ENCODE peak calls at places on chromosomes 2 and 18, in four cellular contexts. One of them, this sample, is unnamed.

GRCh38 chr2:190458352-190459107 is 50.4 kb downstream of the MFSD6 start:
- DNase-seq in astrocyte: no peak
- DNase-seq in bronchial epithelial cell: no peak
- DNase-seq in fibroblast of pulmonary artery: no peak
- DNase-seq in this sample: no peak

GRCh38 chr2:11681722-11682589 is 12.0 kb upstream of the NTSR2 start:
- DNase-seq in astrocyte: no peak
- DNase-seq in bronchial epithelial cell: peak
- DNase-seq in fibroblast of pulmonary artery: no peak
- DNase-seq in this sample: no peak

GRCh38 chr18:5721924-5722323 is 173.4 kb downstream of the TMEM200C start:
- DNase-seq in astrocyte: no peak
- DNase-seq in bronchial epithelial cell: no peak
- DNase-seq in fibroblast of pulmonary artery: no peak
- DNase-seq in this sample: no peak

GRCh38 chr2:192194065-192194865 is 468 bp downstream of the TMEFF2 start:
- DNase-seq in astrocyte: peak
- DNase-seq in bronchial epithelial cell: no peak
- DNase-seq in fibroblast of pulmonary artery: no peak
- DNase-seq in this sample: no peak

GRCh38 chr2:88638743-88639142 is 11.5 kb upstream of the EIF2AK3 start:
- DNase-seq in astrocyte: peak
- DNase-seq in bronchial epithelial cell: peak
- DNase-seq in fibroblast of pulmonary artery: no peak
- DNase-seq in this sample: no peak

GRCh38 chr2:177329035-177329434 is 63.5 kb upstream of the AGPS start:
- DNase-seq in astrocyte: no peak
- DNase-seq in bronchial epithelial cell: no peak
- DNase-seq in fibroblast of pulmonary artery: no peak
- DNase-seq in this sample: no peak

GRCh38 chr18:2395427-2396161 is 175.7 kb downstream of the METTL4 start:
- DNase-seq in astrocyte: no peak
- DNase-seq in bronchial epithelial cell: no peak
- DNase-seq in fibroblast of pulmonary artery: no peak
- DNase-seq in this sample: no peak

GRCh38 chr2:165793161-165793778 is 777 bp downstream of the GALNT3 start:
- DNase-seq in astrocyte: peak
- DNase-seq in bronchial epithelial cell: peak
- DNase-seq in fibroblast of pulmonary artery: no peak
- DNase-seq in this sample: no peak

GRCh38 chr2:59312967-59313943 is 1072.1 kb upstream of the FANCL start:
- DNase-seq in astrocyte: no peak
- DNase-seq in bronchial epithelial cell: no peak
- DNase-seq in fibroblast of pulmonary artery: no peak
- DNase-seq in this sample: no peak

GRCh38 chr2:218075975-218076811 is 7.1 kb downstream of the RUFY4 start:
- DNase-seq in astrocyte: no peak
- DNase-seq in bronchial epithelial cell: no peak
- DNase-seq in fibroblast of pulmonary artery: no peak
- DNase-seq in this sample: no peak

GRCh38 chr18:48997681-48997984 is 46.9 kb upstream of the SMAD7 start:
- DNase-seq in astrocyte: no peak
- DNase-seq in bronchial epithelial cell: no peak
- DNase-seq in fibroblast of pulmonary artery: no peak
- DNase-seq in this sample: no peak

GRCh38 chr18:80037869-80038630 is 3.8 kb downstream of the RBFA start:
- DNase-seq in astrocyte: no peak
- DNase-seq in bronchial epithelial cell: no peak
- DNase-seq in fibroblast of pulmonary artery: no peak
- DNase-seq in this sample: no peak

GRCh38 chr2:46131-46470 is 204 bp downstream of the FAM110C start:
- DNase-seq in astrocyte: no peak
- DNase-seq in bronchial epithelial cell: no peak
- DNase-seq in fibroblast of pulmonary artery: no peak
- DNase-seq in this sample: no peak

GRCh38 chr18:48265328-48265727 is 143.9 kb downstream of the ZBTB7C start:
- DNase-seq in astrocyte: no peak
- DNase-seq in bronchial epithelial cell: no peak
- DNase-seq in fibroblast of pulmonary artery: no peak
- DNase-seq in this sample: no peak

GRCh38 chr2:108169982-108170625 is 69.7 kb upstream of the SULT1C3 start:
- DNase-seq in astrocyte: peak
- DNase-seq in bronchial epithelial cell: peak
- DNase-seq in fibroblast of pulmonary artery: peak
- DNase-seq in this sample: no peak

GRCh38 chr2:98823196-98824166 is 92.5 kb upstream of the MGAT4A start:
- DNase-seq in astrocyte: no peak
- DNase-seq in bronchial epithelial cell: peak
- DNase-seq in fibroblast of pulmonary artery: no peak
- DNase-seq in this sample: no peak
- H3K4me3 ChIP-seq in astrocyte: no peak
- H3K4me3 ChIP-seq in bronchial epithelial cell: peak
- H3K4me3 ChIP-seq in fibroblast of pulmonary artery: no peak
- H3K4me3 ChIP-seq in this sample: no peak

DNA sequence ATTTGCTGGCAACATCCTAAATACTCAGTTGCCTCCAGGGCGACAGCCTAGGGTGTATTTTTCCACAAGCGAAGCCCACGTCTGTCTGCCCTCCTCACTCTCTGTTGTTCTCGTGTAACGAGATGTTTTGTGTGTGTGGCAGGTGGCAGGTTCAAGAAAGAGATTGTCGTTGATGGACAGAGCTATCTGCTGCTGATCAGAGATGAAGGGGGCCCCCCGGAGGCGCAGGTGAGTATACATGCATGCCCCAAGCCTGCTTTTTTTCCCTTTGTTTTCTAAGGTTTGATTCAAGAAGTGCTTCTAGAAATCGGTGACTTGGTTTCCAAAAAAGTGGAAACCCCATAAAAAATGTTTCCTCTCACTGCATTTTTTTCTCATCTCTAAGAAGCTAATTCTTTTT is 247.0 kb downstream of the AGAP1 start:
- DNase-seq in astrocyte: no peak
- DNase-seq in bronchial epithelial cell: no peak
- DNase-seq in fibroblast of pulmonary artery: no peak
- DNase-seq in this sample: no peak
- TF ChIP-seq CTCF in astrocyte: peak
- TF ChIP-seq CTCF in bronchial epithelial cell: peak
- TF ChIP-seq CTCF in fibroblast of pulmonary artery: peak
- TF ChIP-seq CTCF in this sample: peak

GRCh38 chr2:230821991-230822520 is 42.7 kb upstream of the ITM2C start:
- DNase-seq in astrocyte: no peak
- DNase-seq in bronchial epithelial cell: no peak
- DNase-seq in fibroblast of pulmonary artery: no peak
- DNase-seq in this sample: no peak

GRCh38 chr2:230825354-230825753 is 39.4 kb upstream of the ITM2C start:
- DNase-seq in astrocyte: no peak
- DNase-seq in bronchial epithelial cell: no peak
- DNase-seq in fibroblast of pulmonary artery: no peak
- DNase-seq in this sample: no peak

GRCh38 chr2:230823264-230823964 is 41.3 kb upstream of the ITM2C start:
- DNase-seq in astrocyte: no peak
- DNase-seq in bronchial epithelial cell: no peak
- DNase-seq in fibroblast of pulmonary artery: no peak
- DNase-seq in this sample: no peak

GRCh38 chr2:230821261-230821990 is 43.3 kb upstream of the ITM2C start:
- DNase-seq in astrocyte: no peak
- DNase-seq in bronchial epithelial cell: no peak
- DNase-seq in fibroblast of pulmonary artery: no peak
- DNase-seq in this sample: no peak

GRCh38 chr2:230824406-230824978 is 40.2 kb upstream of the ITM2C start:
- DNase-seq in astrocyte: peak
- DNase-seq in bronchial epithelial cell: peak
- DNase-seq in fibroblast of pulmonary artery: peak
- DNase-seq in this sample: peak
- H3K4me3 ChIP-seq in astrocyte: no peak
- H3K4me3 ChIP-seq in bronchial epithelial cell: no peak
- H3K4me3 ChIP-seq in fibroblast of pulmonary artery: peak
- H3K4me3 ChIP-seq in this sample: peak

DNA sequence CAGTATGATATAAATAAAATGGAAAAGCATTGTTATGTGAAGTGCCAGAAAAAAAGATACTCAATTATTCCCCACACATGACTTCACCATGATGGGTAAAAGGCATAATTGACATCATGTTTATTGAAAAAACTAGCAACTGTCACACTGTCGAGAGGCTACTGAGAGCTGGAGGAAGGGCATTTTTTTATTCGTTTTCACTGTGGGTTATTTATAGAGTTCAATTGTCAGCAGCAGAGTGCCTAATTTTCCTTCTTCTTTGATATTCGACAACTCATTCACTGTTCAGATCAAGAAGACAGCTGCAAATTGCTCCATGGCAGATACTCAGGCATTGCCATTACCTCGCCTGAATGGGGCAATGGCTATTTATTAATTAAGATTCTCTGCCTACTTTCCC is 197.6 kb upstream of the NRP2 start:
- DNase-seq in astrocyte: no peak
- DNase-seq in bronchial epithelial cell: no peak
- DNase-seq in fibroblast of pulmonary artery: no peak
- DNase-seq in this sample: no peak
- TF ChIP-seq CTCF in astrocyte: no peak
- TF ChIP-seq CTCF in bronchial epithelial cell: no peak
- TF ChIP-seq CTCF in fibroblast of pulmonary artery: no peak
- TF ChIP-seq CTCF in this sample: no peak